ENCODE peak calls at places on chromosomes 3 and 15, in four cellular contexts. P, I, Q and A are unnamed samples.

GRCh38 chr3:52144796-52145735 is 9.2 kb downstream of the POC1A start:
- DNase-seq in P (no peak), I (no peak), Q (no peak), A (no peak)

GRCh38 chr15:43211336-43211735 is 9.5 kb downstream of the EPB42 start:
- DNase-seq in P (no peak), I (no peak), Q (no peak), A (no peak)

GRCh38 chr3:31232049-31233040 is 300.4 kb upstream of the STT3B start:
- DNase-seq in P (no peak), I (no peak), Q (no peak), A (no peak)

GRCh38 chr15:70132148-70132547 is 34.4 kb upstream of the TLE3 start:
- DNase-seq in P (no peak), I (no peak), Q (no peak), A (no peak)

GRCh38 chr3:172125963-172126403 is 86.6 kb downstream of the FNDC3B start:
- DNase-seq in P (no peak), I (no peak), Q (no peak), A (peak; percentile 54)

GRCh38 chr3:166190360-166190759 is 353.1 kb upstream of the BCHE start:
- DNase-seq in P (no peak), I (no peak), Q (no peak), A (no peak)

GRCh38 chr15:56053046-56053400 is 59.6 kb upstream of the NEDD4 start:
- DNase-seq in P (no peak), I (no peak), Q (no peak), A (no peak)

GRCh38 chr3:124878561-124879394 is 8.4 kb downstream of the ITGB5 start:
- DNase-seq in P (peak; percentile 93), I (peak; percentile 77), Q (no peak), A (no peak)

GRCh38 chr3:169591983-169592644 is 71.4 kb downstream of the MECOM start:
- DNase-seq in P (no peak), I (no peak), Q (no peak), A (no peak)

GRCh38 chr15:52772766-52773165 is 17.4 kb downstream of the ONECUT1 start:
- DNase-seq in P (no peak), I (no peak), Q (no peak), A (no peak)

GRCh38 chr15:31306426-31307269 is 20.0 kb upstream of the KLF13 start:
- DNase-seq in P (no peak), I (no peak), Q (no peak), A (no peak)

GRCh38 chr3:46979958-46980497 is 562 bp downstream of the NBEAL2 start:
- DNase-seq in P (no peak), I (no peak), Q (no peak), A (peak; percentile 34)

GRCh38 chr15:74525946-74526345 is 15.1 kb upstream of the ARID3B start:
- DNase-seq in P (no peak), I (no peak), Q (no peak), A (no peak)

GRCh38 chr3:12049675-12050074 is 45.5 kb downstream of the SYN2 start:
- DNase-seq in P (no peak), I (no peak), Q (no peak), A (peak; percentile 13)

GRCh38 chr3:154040283-154040682 is 80.9 kb upstream of the ARHGEF26 start:
- DNase-seq in P (peak; percentile 23), I (no peak), Q (no peak), A (no peak)

GRCh38 chr3:60453326-60453725 is 797.9 kb downstream of the FHIT start:
- DNase-seq in P (no peak), I (no peak), Q (no peak), A (no peak)

GRCh38 chr3:123104550-123104949 is 37.7 kb downstream of the PDIA5 start:
- DNase-seq in P (no peak), I (no peak), Q (no peak), A (no peak)

GRCh38 chr15:77870195-77871065 is 207.1 kb downstream of the TBC1D2B start:
- DNase-seq in P (peak; percentile 50), I (peak; percentile 68), Q (no peak), A (peak; percentile 78)

GRCh38 chr3:60932669-60933068 is 318.6 kb downstream of the FHIT start:
- DNase-seq in P (no peak), I (no peak), Q (no peak), A (no peak)

GRCh38 chr15:69854521-69855171 is 243.1 kb downstream of the TLE3 start:
- DNase-seq in P (no peak), I (no peak), Q (no peak), A (no peak)

GRCh38 chr3:42846682-42847522 is 28.8 kb downstream of the CYP8B1 start:
- DNase-seq in P (peak; percentile 70), I (peak; percentile 67), Q (no peak), A (no peak)

GRCh38 chr15:69478259-69478687 is 25.7 kb downstream of the RPLP1 start:
- DNase-seq in P (peak; percentile 35), I (peak; percentile 74), Q (no peak), A (peak; percentile 83)

GRCh38 chr15:98796685-98797084 is 148.3 kb downstream of the IGF1R start:
- DNase-seq in P (no peak), I (no peak), Q (no peak), A (no peak)

GRCh38 chr3:45048244-45048643 is 22.1 kb downstream of the CLEC3B start:
- DNase-seq in P (no peak), I (no peak), Q (no peak), A (no peak)

GRCh38 chr3:169432692-169433432 is 230.7 kb downstream of the MECOM start:
- DNase-seq in P (no peak), I (no peak), Q (no peak), A (no peak)

GRCh38 chr15:33086500-33087141 is 107.9 kb downstream of the FMN1 start:
- DNase-seq in P (peak; percentile 19), I (peak; percentile 11), Q (peak; percentile 16), A (peak; percentile 16)

GRCh38 chr3:53614307-53614706 is 119.9 kb downstream of the CACNA1D start:
- DNase-seq in P (no peak), I (no peak), Q (no peak), A (no peak)

GRCh38 chr3:162353414-162353813 is 856.8 kb downstream of the OTOL1 start:
- DNase-seq in P (no peak), I (no peak), Q (no peak), A (no peak)

GRCh38 chr15:27686376-27686775 is 412.7 kb downstream of the OCA2 start:
- DNase-seq in P (no peak), I (no peak), Q (no peak), A (no peak)
- TF ChIP-seq FOXK2 in P (no peak), I (no peak), Q (no peak), A (no peak)

DNA sequence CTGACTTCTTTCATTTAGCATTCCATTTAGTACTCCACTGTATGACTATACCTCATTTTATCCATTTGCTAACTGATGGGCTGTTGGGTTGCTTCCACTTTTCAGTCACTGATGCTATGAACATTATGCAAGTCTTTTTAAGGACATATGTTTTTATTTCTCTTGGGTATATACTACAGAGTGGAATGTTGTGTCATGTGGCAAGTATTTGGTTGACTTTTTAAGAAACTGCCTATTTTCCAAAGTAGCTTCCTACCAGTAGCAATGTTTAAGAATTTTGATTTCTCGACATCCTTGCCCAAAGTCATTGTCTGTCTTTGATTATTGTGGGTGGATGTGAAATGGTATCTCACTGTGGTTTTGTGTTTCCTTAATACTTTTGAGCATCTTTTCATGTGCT is 110.1 kb upstream of the TPM1 start:
- DNase-seq in P (no peak), I (no peak), Q (no peak), A (no peak)
- TF ChIP-seq FOXK2 in P (no peak), I (no peak), Q (no peak), A (no peak)

DNA sequence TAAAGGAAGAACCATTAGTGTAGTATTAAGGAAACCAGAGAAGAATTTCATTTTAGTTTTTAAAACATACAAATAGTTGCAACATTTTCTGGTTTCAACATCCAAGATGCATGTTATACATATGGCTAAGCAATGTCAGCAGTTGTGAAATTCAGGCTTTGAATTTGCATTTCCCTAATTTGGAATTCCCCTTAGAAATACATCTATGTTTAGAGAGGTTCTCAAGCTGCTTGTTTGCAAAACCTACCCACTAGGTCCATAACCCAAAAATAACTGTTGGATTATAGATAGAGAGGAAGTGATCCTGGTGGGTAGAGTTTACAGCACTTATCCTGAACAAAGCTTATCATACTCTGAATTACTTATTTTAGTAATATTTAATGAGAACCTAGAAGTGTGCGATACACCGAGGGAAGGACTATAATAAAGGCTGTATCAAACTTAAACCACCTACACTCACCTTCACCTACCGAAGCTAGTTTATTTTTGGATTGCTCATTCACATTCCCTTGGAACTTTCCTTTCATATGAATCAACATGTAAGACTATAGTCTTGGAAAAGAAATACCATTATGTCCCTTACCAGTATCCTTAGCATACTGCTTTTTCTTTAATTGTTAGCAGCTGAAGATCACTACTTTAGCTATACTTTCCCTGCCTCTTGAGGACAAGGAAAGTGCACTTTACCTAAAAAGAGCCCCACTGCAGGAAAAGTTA is 60.6 kb downstream of the CHAC1 start:
- DNase-seq in P (no peak), I (no peak), Q (peak; percentile 50), A (no peak)
- TF ChIP-seq FOXK2 in P (no peak), I (no peak), Q (no peak), A (no peak)

GRCh38 chr15:85313339-85313738 is 67.1 kb upstream of the AKAP13 start:
- DNase-seq in P (no peak), I (no peak), Q (no peak), A (no peak)

GRCh38 chr15:85316244-85316934 is 64.0 kb upstream of the AKAP13 start:
- DNase-seq in P (peak; percentile 14), I (no peak), Q (no peak), A (no peak)

GRCh38 chr15:85312925-85313324 is 67.5 kb upstream of the AKAP13 start:
- DNase-seq in P (peak; percentile 41), I (no peak), Q (no peak), A (no peak)

GRCh38 chr15:85314139-85314538 is 66.3 kb upstream of the AKAP13 start:
- DNase-seq in P (no peak), I (no peak), Q (no peak), A (no peak)

DNA sequence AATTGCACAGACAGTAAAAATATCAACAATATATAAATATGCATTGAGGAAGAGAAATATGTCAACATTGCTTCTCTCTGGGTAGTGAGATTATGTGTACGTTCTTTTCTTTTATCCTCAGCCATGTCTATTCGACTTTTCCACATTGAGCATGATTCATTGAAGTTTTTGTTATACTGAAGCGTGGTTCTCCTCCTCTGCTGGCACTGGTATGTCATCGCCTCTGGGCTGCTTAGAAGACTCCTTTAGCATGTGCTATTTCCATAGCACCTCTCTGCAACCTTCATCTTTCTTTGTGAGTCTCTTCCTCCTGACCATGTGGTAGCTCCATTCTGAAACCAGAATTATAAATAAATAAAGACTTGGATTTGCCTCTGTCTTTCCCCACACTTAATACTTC is 65.8 kb upstream of the AKAP13 start:
- DNase-seq in P (no peak), I (no peak), Q (no peak), A (no peak)
- TF ChIP-seq FOXK2 in P (no peak), I (no peak), Q (no peak), A (no peak)

GRCh38 chr15:87608238-87609028 is 648.1 kb downstream of the NTRK3 start:
- DNase-seq in P (no peak), I (peak; percentile 41), Q (no peak), A (no peak)

GRCh38 chr15:87609474-87609873 is 647.1 kb downstream of the NTRK3 start:
- DNase-seq in P (no peak), I (peak; percentile 33), Q (no peak), A (no peak)

GRCh38 chr15:87599616-87600015 is 656.9 kb downstream of the NTRK3 start:
- DNase-seq in P (no peak), I (no peak), Q (no peak), A (no peak)

GRCh38 chr15:87609909-87610308 is 646.6 kb downstream of the NTRK3 start:
- DNase-seq in P (no peak), I (no peak), Q (no peak), A (no peak)

GRCh38 chr15:87604857-87605446 is 651.6 kb downstream of the NTRK3 start:
- DNase-seq in P (no peak), I (peak; percentile 38), Q (no peak), A (peak; percentile 35)
- TF ChIP-seq FOXK2 in P (no peak), I (no peak), Q (no peak), A (no peak)